ENCODE peak calls at places on chromosome 9, in four cellular contexts. R is aorta, U is adrenal gland, K is hepatocyte. M is an unnamed sample.

GRCh38 chr9:128428644-128429504 is 8.2 kb downstream of the CERCAM start:
- DNase-seq in R (no peak), U (no peak), K (no peak), M (no peak)

GRCh38 chr9:127664678-127665507 is 41.9 kb upstream of the CFAP157 start:
- DNase-seq in R (no peak), U (no peak), K (peak; percentile 40), M (no peak)

GRCh38 chr9:81650836-81651545 is 38.4 kb downstream of the TLE1 start:
- DNase-seq in R (no peak), U (no peak), K (no peak), M (no peak)

GRCh38 chr9:16824545-16825041 is 45.9 kb downstream of the BNC2 start:
- DNase-seq in R (no peak), U (no peak), K (peak; percentile 37), M (no peak)

GRCh38 chr9:107644774-107645463 is 155.3 kb upstream of the KLF4 start:
- DNase-seq in R (no peak), U (peak; percentile 58), K (no peak), M (no peak)

GRCh38 chr9:38428062-38428461 is 3.8 kb upstream of the IGFBPL1 start:
- DNase-seq in R (no peak), U (no peak), K (no peak), M (no peak)

GRCh38 chr9:89661391-89661949 is 56.7 kb downstream of the GADD45G start:
- DNase-seq in R (no peak), U (peak; percentile 29), K (peak; percentile 44), M (no peak)

GRCh38 chr9:129172816-129173215 is 5.2 kb downstream of the IER5L start:
- DNase-seq in R (no peak), U (peak; percentile 32), K (peak; percentile 27), M (no peak)

GRCh38 chr9:73219985-73220626 is 68.4 kb downstream of the ANXA1 start:
- DNase-seq in R (no peak), U (peak; percentile 4), K (peak; percentile 13), M (no peak)

GRCh38 chr9:136396219-136396515 is 3.8 kb downstream of the SNAPC4 start:
- DNase-seq in R (no peak), U (no peak), K (no peak), M (no peak)

GRCh38 chr9:33304367-33304766 is 14.1 kb downstream of the NFX1 start:
- DNase-seq in R (no peak), U (no peak), K (no peak), M (no peak)

GRCh38 chr9:86733929-86734328 is 213.4 kb downstream of the GAS1 start:
- DNase-seq in R (no peak), U (no peak), K (no peak), M (no peak)

GRCh38 chr9:124296094-124296493 is 38.3 kb downstream of the NEK6 start:
- DNase-seq in R (no peak), U (no peak), K (no peak), M (no peak)

GRCh38 chr9:83382421-83382820 is 155.8 kb downstream of the FRMD3 start:
- DNase-seq in R (no peak), U (no peak), K (no peak), M (no peak)

GRCh38 chr9:135330307-135330631 is 149.3 kb upstream of the PPP1R26 start:
- DNase-seq in R (no peak), U (no peak), K (no peak), M (no peak)

GRCh38 chr9:81771606-81772005 is 82.3 kb upstream of the TLE1 start:
- DNase-seq in R (no peak), U (no peak), K (no peak), M (no peak)

DNA sequence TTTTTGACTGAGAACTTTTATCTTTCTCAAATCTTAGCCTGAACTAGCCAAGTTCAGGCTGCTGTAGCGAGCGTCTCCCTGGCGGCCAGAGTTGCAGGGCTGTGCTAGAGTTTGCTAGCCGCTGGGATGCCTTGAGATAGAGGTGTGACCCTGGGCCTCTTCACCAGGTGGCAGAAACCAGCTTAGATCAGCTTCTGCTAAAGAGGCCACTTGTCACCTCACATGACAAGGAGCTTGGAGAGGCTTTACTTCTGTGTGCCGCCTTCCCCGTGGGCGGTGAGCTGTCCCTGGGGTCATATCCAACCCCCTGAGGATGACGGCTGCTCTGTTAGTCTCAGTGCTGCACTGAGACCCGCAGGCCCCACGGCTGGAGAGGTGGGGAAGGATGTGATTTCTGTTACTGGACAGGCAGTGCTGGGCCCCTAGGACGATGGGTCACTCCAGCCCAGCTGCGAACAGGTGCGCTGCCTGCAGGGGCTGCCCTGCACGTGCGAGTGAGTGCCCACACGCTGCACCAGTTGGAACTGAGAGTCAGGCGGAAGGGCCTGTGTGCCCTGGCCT is 63.7 kb downstream of the EHMT1 start:
- DNase-seq in R (no peak), U (no peak), K (no peak), M (no peak)
- H3K27ac ChIP-seq in R (no peak overlapping the region), U (no peak overlapping the region), K (no peak overlapping the region), M (no peak overlapping the region)

DNA sequence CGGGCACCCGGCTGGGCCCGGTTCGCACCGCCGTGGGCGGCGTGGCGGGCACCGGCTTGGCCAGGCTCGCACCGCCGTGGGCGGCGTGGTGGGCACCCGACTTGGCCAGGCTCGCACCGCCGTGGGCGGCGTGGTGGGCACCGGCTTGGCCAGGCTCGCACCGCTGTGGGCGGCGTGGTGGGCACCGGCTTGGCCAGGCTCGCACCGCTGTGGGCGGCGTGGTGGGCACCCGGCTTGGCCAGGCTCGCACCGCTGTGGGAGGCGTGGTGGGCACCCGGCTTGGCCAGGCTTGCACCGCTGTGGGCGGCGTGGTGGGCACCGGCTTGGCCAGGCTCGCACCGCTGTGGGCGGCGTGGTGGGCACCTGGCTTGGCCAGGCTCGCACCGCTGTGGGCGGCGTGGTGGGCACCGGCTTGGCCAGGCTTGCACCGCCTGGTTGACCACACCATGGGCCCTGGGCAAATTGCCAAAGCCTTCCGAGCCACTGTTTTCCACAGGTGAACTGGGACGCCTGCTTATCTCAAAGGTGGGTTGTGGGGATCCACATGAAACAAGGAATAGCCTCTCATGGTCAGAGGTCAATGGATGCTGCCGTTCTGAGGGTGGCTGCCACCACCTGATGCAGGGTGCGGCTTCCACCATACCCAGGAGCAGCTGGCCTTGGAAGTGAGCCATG is 28.2 kb downstream of the ADAMTSL2 start:
- DNase-seq in R (no peak), U (no peak), K (no peak), M (no peak)
- H3K27ac ChIP-seq in R (no peak overlapping the region), U (no peak overlapping the region), K (no peak overlapping the region), M (no peak overlapping the region)

DNA sequence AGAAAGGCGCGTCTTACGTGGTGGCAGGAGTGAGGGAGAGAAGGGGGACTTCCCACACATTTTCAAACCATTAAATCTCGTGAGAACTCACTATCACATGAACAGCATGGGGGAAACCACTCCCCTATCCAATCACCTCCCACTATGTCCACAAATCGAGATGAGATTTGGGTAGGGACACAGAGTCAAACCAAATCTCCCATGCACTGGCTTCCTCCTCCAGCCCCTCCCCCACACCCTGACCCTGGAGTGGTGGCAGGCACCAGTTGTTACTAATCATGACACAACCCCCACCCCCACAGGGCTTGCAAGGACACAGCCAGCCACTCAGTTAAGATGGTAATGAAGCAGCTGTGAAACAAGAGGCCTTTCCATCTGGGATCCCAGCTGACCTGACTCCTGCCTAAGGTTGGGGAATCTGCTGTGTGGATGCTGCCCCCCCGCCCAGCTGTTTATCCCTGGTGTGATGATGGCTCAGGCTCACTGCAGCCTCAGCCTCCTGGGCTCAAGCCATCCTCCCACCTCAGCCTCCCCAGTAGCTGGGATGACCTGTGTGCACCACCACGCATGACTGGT is 57.1 kb upstream of the FUBP3 start:
- DNase-seq in R (no peak), U (peak; percentile 74), K (no peak), M (no peak)
- H3K27ac ChIP-seq in R (no peak overlapping the region), U (no peak overlapping the region), K (no peak overlapping the region), M (no peak overlapping the region)

GRCh38 chr9:131257266-131258025 is 18.9 kb downstream of the FAM78A start:
- DNase-seq in R (no peak), U (no peak), K (no peak), M (no peak)
- H3K27ac ChIP-seq in R (no peak overlapping the region), U (no peak overlapping the region), K (no peak overlapping the region), M (no peak overlapping the region)

M was measured in caudate nucleus.